ENCODE peak calls at places on chromosomes 6 and 20, in seven cellular contexts. One of them, this sample, is unnamed.
A peak's percentile ranks its signal among the peaks of the same experiment; 100 is the strongest.

GRCh38 chr6:89208551-89208950 is 8.6 kb downstream of the GABRR1 start:
- DNase-seq in PC-3: no peak
- DNase-seq in lower leg skin: no peak
- DNase-seq in AG10803: no peak
- DNase-seq in GM12865: no peak
- DNase-seq in lung: no peak
- DNase-seq in progenitor cell of endocrine pancreas: no peak
- DNase-seq in this sample: no peak

GRCh38 chr6:35945650-35946025 is 24.7 kb upstream of the SRPK1 start:
- DNase-seq in PC-3: no peak
- DNase-seq in progenitor cell of endocrine pancreas: no peak
- DNase-seq in GM12865: no peak
- DNase-seq in lung: no peak
- DNase-seq in lower leg skin: no peak
- DNase-seq in AG10803: peak; percentile 12
- DNase-seq in this sample: no peak

GRCh38 chr20:22949710-22950109 is 85.4 kb upstream of the SSTR4 start:
- DNase-seq in progenitor cell of endocrine pancreas: no peak
- DNase-seq in PC-3: peak; percentile 54
- DNase-seq in lower leg skin: no peak
- DNase-seq in lung: no peak
- DNase-seq in AG10803: no peak
- DNase-seq in GM12865: no peak
- DNase-seq in this sample: no peak

GRCh38 chr20:57605045-57605444 is 15.2 kb downstream of the ZBP1 start:
- DNase-seq in lower leg skin: no peak
- DNase-seq in AG10803: no peak
- DNase-seq in GM12865: no peak
- DNase-seq in PC-3: no peak
- DNase-seq in lung: no peak
- DNase-seq in progenitor cell of endocrine pancreas: no peak
- DNase-seq in this sample: no peak

GRCh38 chr6:111952821-111953535 is 79.7 kb upstream of the FYN start:
- DNase-seq in PC-3: peak; percentile 31
- DNase-seq in lower leg skin: no peak
- DNase-seq in GM12865: peak; percentile 41
- DNase-seq in progenitor cell of endocrine pancreas: no peak
- DNase-seq in lung: no peak
- DNase-seq in AG10803: peak; percentile 87
- DNase-seq in this sample: no peak

GRCh38 chr20:9555781-9556180 is 41.4 kb downstream of the LAMP5 start:
- DNase-seq in GM12865: no peak
- DNase-seq in lung: no peak
- DNase-seq in PC-3: peak; percentile 97
- DNase-seq in AG10803: no peak
- DNase-seq in lower leg skin: no peak
- DNase-seq in progenitor cell of endocrine pancreas: no peak
- DNase-seq in this sample: no peak

GRCh38 chr20:41140226-41141133 is 3.1 kb downstream of the PLCG1 start:
- DNase-seq in GM12865: no peak
- DNase-seq in PC-3: no peak
- DNase-seq in AG10803: no peak
- DNase-seq in lower leg skin: no peak
- DNase-seq in progenitor cell of endocrine pancreas: no peak
- DNase-seq in lung: no peak
- DNase-seq in this sample: no peak

GRCh38 chr20:57651977-57652864 is 32.0 kb upstream of the ZBP1 start:
- DNase-seq in AG10803: no peak
- DNase-seq in progenitor cell of endocrine pancreas: no peak
- DNase-seq in lower leg skin: peak; percentile 84
- DNase-seq in PC-3: no peak
- DNase-seq in lung: no peak
- DNase-seq in GM12865: no peak
- DNase-seq in this sample: no peak

GRCh38 chr6:35776364-35777215 is at the start of gene CLPSL2:
- DNase-seq in lower leg skin: no peak
- DNase-seq in progenitor cell of endocrine pancreas: peak; percentile 20
- DNase-seq in AG10803: no peak
- DNase-seq in GM12865: peak; percentile 28
- DNase-seq in PC-3: peak; percentile 40
- DNase-seq in lung: no peak
- DNase-seq in this sample: peak; percentile 41

GRCh38 chr20:58059145-58059544 is 169.3 kb downstream of the ANKRD60 start:
- DNase-seq in lower leg skin: peak; percentile 52
- DNase-seq in AG10803: no peak
- DNase-seq in PC-3: no peak
- DNase-seq in lung: no peak
- DNase-seq in GM12865: no peak
- DNase-seq in progenitor cell of endocrine pancreas: no peak
- DNase-seq in this sample: no peak

GRCh38 chr6:70957284-70957617 is 391 bp upstream of the B3GAT2 start:
- DNase-seq in lower leg skin: no peak
- DNase-seq in progenitor cell of endocrine pancreas: no peak
- DNase-seq in AG10803: no peak
- DNase-seq in GM12865: no peak
- DNase-seq in PC-3: no peak
- DNase-seq in lung: no peak
- DNase-seq in this sample: no peak

GRCh38 chr20:59183751-59184150 is 20.1 kb downstream of the ZNF831 start:
- DNase-seq in progenitor cell of endocrine pancreas: no peak
- DNase-seq in lung: no peak
- DNase-seq in PC-3: no peak
- DNase-seq in AG10803: no peak
- DNase-seq in lower leg skin: no peak
- DNase-seq in GM12865: no peak
- DNase-seq in this sample: no peak

GRCh38 chr6:56821005-56821432 is 133.9 kb upstream of the BEND6 start:
- DNase-seq in lung: no peak
- DNase-seq in progenitor cell of endocrine pancreas: no peak
- DNase-seq in GM12865: no peak
- DNase-seq in lower leg skin: no peak
- DNase-seq in PC-3: no peak
- DNase-seq in AG10803: no peak
- DNase-seq in this sample: no peak

GRCh38 chr6:56226946-56227879 is 20.2 kb downstream of the COL21A1 start:
- DNase-seq in lung: no peak
- DNase-seq in progenitor cell of endocrine pancreas: no peak
- DNase-seq in PC-3: peak; percentile 53
- DNase-seq in AG10803: peak; percentile 93
- DNase-seq in lower leg skin: no peak
- DNase-seq in GM12865: no peak
- DNase-seq in this sample: no peak

GRCh38 chr6:169005141-169005540 is 248.5 kb downstream of the THBS2 start:
- DNase-seq in GM12865: no peak
- DNase-seq in lung: no peak
- DNase-seq in AG10803: no peak
- DNase-seq in lower leg skin: no peak
- DNase-seq in progenitor cell of endocrine pancreas: no peak
- DNase-seq in PC-3: no peak
- DNase-seq in this sample: no peak

GRCh38 chr6:165936660-165937059 is 231.0 kb downstream of the TBXT start:
- DNase-seq in progenitor cell of endocrine pancreas: no peak
- DNase-seq in PC-3: no peak
- DNase-seq in AG10803: no peak
- DNase-seq in lung: no peak
- DNase-seq in GM12865: no peak
- DNase-seq in lower leg skin: no peak
- DNase-seq in this sample: no peak

GRCh38 chr6:8707956-8708772 is 272.8 kb upstream of the SLC35B3 start:
- DNase-seq in lung: peak; percentile 47
- DNase-seq in GM12865: peak; percentile 9
- DNase-seq in PC-3: peak; percentile 62
- DNase-seq in lower leg skin: no peak
- DNase-seq in AG10803: peak; percentile 3
- DNase-seq in progenitor cell of endocrine pancreas: no peak
- DNase-seq in this sample: no peak

GRCh38 chr6:88669475-88669874 is 293.9 kb downstream of the RNGTT start:
- DNase-seq in progenitor cell of endocrine pancreas: no peak
- DNase-seq in GM12865: no peak
- DNase-seq in AG10803: no peak
- DNase-seq in lower leg skin: no peak
- DNase-seq in PC-3: no peak
- DNase-seq in lung: no peak
- DNase-seq in this sample: no peak

GRCh38 chr6:82617648-82618047 is 254.0 kb downstream of the TPBG start:
- DNase-seq in PC-3: no peak
- DNase-seq in progenitor cell of endocrine pancreas: no peak
- DNase-seq in lung: no peak
- DNase-seq in lower leg skin: no peak
- DNase-seq in AG10803: no peak
- DNase-seq in GM12865: no peak
- DNase-seq in this sample: no peak

GRCh38 chr20:53253668-53254067 is 281.5 kb downstream of the TSHZ2 start:
- DNase-seq in GM12865: no peak
- DNase-seq in PC-3: no peak
- DNase-seq in lower leg skin: no peak
- DNase-seq in progenitor cell of endocrine pancreas: no peak
- DNase-seq in lung: no peak
- DNase-seq in AG10803: no peak
- DNase-seq in this sample: no peak

GRCh38 chr20:10596726-10597125 is 77.1 kb downstream of the JAG1 start:
- DNase-seq in lower leg skin: no peak
- DNase-seq in progenitor cell of endocrine pancreas: no peak
- DNase-seq in AG10803: peak; percentile 75
- DNase-seq in lung: no peak
- DNase-seq in GM12865: no peak
- DNase-seq in PC-3: peak; percentile 87
- DNase-seq in this sample: no peak

GRCh38 chr20:60007452-60007851 is 49.2 kb downstream of the CDH26 start:
- DNase-seq in PC-3: no peak
- DNase-seq in progenitor cell of endocrine pancreas: no peak
- DNase-seq in GM12865: no peak
- DNase-seq in AG10803: peak; percentile 17
- DNase-seq in lower leg skin: no peak
- DNase-seq in lung: no peak
- DNase-seq in this sample: no peak

GRCh38 chr6:51112731-51113130 is 294.1 kb downstream of the TFAP2B start:
- DNase-seq in GM12865: no peak
- DNase-seq in lower leg skin: no peak
- DNase-seq in AG10803: peak; percentile 65
- DNase-seq in progenitor cell of endocrine pancreas: no peak
- DNase-seq in PC-3: no peak
- DNase-seq in lung: no peak
- DNase-seq in this sample: no peak

GRCh38 chr6:50849781-50850180 is 31.1 kb downstream of the TFAP2B start:
- DNase-seq in AG10803: no peak
- DNase-seq in progenitor cell of endocrine pancreas: no peak
- DNase-seq in lung: no peak
- DNase-seq in PC-3: no peak
- DNase-seq in GM12865: no peak
- DNase-seq in lower leg skin: no peak
- DNase-seq in this sample: no peak

GRCh38 chr6:99512033-99512432 is 3.2 kb downstream of the USP45 start:
- DNase-seq in lower leg skin: no peak
- DNase-seq in AG10803: no peak
- DNase-seq in GM12865: no peak
- DNase-seq in PC-3: peak; percentile 22
- DNase-seq in lung: no peak
- DNase-seq in progenitor cell of endocrine pancreas: no peak
- DNase-seq in this sample: no peak

DNA sequence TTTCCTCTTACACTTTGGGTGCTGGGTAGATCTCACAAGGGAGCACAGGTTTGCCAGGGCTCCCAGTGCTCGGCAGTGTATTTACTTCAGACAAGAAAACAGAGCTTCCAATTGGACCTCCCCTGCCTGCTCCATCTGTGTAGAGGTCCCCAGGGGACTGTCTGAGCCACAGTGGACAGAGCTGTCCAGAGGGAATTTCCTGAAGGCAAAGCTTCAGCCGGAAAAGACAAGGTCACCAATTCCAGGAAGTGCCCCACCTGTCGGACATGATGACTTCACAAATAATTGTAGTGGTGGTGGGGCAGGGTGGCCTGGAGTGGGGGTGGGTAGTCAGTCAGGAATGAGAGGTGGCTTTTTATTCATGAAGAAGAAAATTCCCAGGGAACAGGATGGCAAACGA is 18.6 kb downstream of the ADGRF5 start:
- DNase-seq in GM12865: no peak
- DNase-seq in lung: no peak
- DNase-seq in PC-3: no peak
- DNase-seq in progenitor cell of endocrine pancreas: no peak
- DNase-seq in lower leg skin: no peak
- DNase-seq in AG10803: no peak
- DNase-seq in this sample: no peak
- TF ChIP-seq CTCF in GM12865: no peak
- TF ChIP-seq CTCF in lung: no peak
- TF ChIP-seq CTCF in PC-3: peak; percentile 25
- TF ChIP-seq CTCF in progenitor cell of endocrine pancreas: no peak
- TF ChIP-seq CTCF in lower leg skin: no peak
- TF ChIP-seq CTCF in AG10803: no peak
- TF ChIP-seq CTCF in this sample: no peak

GRCh38 chr6:13120483-13121482 is 207.6 kb downstream of the TBC1D7 start:
- DNase-seq in GM12865: no peak
- DNase-seq in lung: no peak
- DNase-seq in AG10803: no peak
- DNase-seq in progenitor cell of endocrine pancreas: no peak
- DNase-seq in PC-3: no peak
- DNase-seq in lower leg skin: no peak
- DNase-seq in this sample: no peak
- TF ChIP-seq CTCF in GM12865: no peak
- TF ChIP-seq CTCF in lung: no peak
- TF ChIP-seq CTCF in AG10803: peak; percentile 8
- TF ChIP-seq CTCF in progenitor cell of endocrine pancreas: no peak
- TF ChIP-seq CTCF in PC-3: no peak
- TF ChIP-seq CTCF in lower leg skin: no peak
- TF ChIP-seq CTCF in this sample: no peak

GRCh38 chr6:143592335-143592734 is 80.8 kb upstream of the FUCA2 start:
- DNase-seq in lung: no peak
- DNase-seq in lower leg skin: no peak
- DNase-seq in GM12865: no peak
- DNase-seq in progenitor cell of endocrine pancreas: no peak
- DNase-seq in PC-3: peak; percentile 39
- DNase-seq in AG10803: no peak
- DNase-seq in this sample: no peak
- TF ChIP-seq CTCF in lung: no peak
- TF ChIP-seq CTCF in lower leg skin: no peak
- TF ChIP-seq CTCF in GM12865: peak; percentile 21
- TF ChIP-seq CTCF in progenitor cell of endocrine pancreas: peak; percentile 40
- TF ChIP-seq CTCF in PC-3: peak; percentile 61
- TF ChIP-seq CTCF in AG10803: no peak
- TF ChIP-seq CTCF in this sample: peak; percentile 53

DNA sequence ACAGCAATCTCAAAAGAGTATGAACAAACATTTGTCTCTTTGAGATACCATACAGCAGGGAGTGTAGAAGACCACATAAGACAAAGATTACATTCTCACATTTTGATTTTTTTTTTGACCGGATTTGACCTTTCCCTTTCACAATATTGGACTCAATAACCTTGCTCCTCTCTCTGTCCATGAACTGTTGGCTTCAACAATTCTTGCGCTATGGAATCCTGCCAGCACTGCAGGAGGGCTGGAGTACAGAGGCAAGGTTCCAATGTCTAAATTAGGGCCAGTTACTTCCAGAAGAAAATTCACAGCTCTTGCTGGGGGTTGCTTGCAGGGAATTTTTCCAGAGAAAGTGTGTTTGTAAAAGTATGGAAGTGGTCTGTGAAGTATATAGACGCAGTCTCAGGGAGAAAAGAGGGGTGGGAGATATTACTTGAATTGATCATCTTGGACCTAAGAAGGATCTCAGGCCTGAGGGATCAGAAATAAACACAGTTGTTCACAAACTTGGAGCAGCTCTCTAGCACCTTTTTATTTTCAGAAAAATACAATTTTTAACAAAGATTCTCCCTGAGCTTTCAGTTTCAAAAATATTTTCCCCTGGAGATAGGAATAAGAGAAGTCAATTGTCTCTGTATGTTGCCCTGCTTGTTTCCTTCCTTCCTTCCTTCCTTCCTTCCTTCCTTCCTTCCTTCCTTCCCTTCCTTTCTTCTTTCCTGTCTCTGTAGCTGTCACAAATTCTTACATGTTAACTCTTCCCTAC is 765.9 kb downstream of the BCKDHB start:
- DNase-seq in lower leg skin: peak; percentile 72
- DNase-seq in progenitor cell of endocrine pancreas: no peak
- DNase-seq in PC-3: no peak
- DNase-seq in lung: no peak
- DNase-seq in GM12865: no peak
- DNase-seq in AG10803: peak; percentile 13
- DNase-seq in this sample: no peak
- TF ChIP-seq CTCF in lower leg skin: no peak
- TF ChIP-seq CTCF in progenitor cell of endocrine pancreas: no peak
- TF ChIP-seq CTCF in PC-3: no peak
- TF ChIP-seq CTCF in lung: no peak
- TF ChIP-seq CTCF in GM12865: no peak
- TF ChIP-seq CTCF in AG10803: no peak
- TF ChIP-seq CTCF in this sample: no peak